ENCODE peak calls at places on chromosomes 2 and 18, in six cellular contexts. Q is amniotic stem cell, U is IMR-90, N is NCI-H524, R is progenitor cell of endocrine pancreas, J is neural crest cell. B is an unnamed sample.

GRCh38 chr2:164061129-164061746 is 325.4 kb upstream of the FIGN start:
- DNase-seq in Q (peak; percentile 14), U (peak; percentile 21), N (no peak), R (peak; percentile 18), J (peak; percentile 53), B (peak; percentile 63)

GRCh38 chr2:225737556-225737955 is 338.0 kb downstream of the NYAP2 start:
- DNase-seq in Q (no peak), U (peak; percentile 34), N (no peak), R (no peak), J (no peak), B (no peak)

GRCh38 chr2:1617425-1618021 is 126.8 kb downstream of the PXDN start:
- DNase-seq in Q (no peak), U (no peak), N (no peak), R (no peak), J (no peak), B (no peak)

GRCh38 chr2:134127496-134127895 is 126.4 kb upstream of the MGAT5 start:
- DNase-seq in Q (no peak), U (no peak), N (no peak), R (no peak), J (no peak), B (no peak)

GRCh38 chr18:5914016-5914415 is 18.7 kb upstream of the TMEM200C start:
- DNase-seq in Q (no peak), U (peak; percentile 84), N (no peak), R (no peak), J (no peak), B (no peak)

GRCh38 chr2:213101686-213102460 is 49.5 kb downstream of the IKZF2 start:
- DNase-seq in Q (no peak), U (no peak), N (no peak), R (no peak), J (no peak), B (no peak)

GRCh38 chr2:151730242-151730975 is 3.9 kb downstream of the NEB start:
- DNase-seq in Q (no peak), U (peak; percentile 8), N (no peak), R (no peak), J (no peak), B (no peak)

GRCh38 chr18:36692331-36692730 is 136.5 kb downstream of the TPGS2 start:
- DNase-seq in Q (peak; percentile 78), U (peak; percentile 93), N (no peak), R (no peak), J (no peak), B (no peak)

GRCh38 chr2:231621051-231621879 is 28.6 kb downstream of the TEX44 start:
- DNase-seq in Q (no peak), U (no peak), N (no peak), R (no peak), J (no peak), B (no peak)

GRCh38 chr18:76209597-76209996 is 285.4 kb downstream of the ZNF516 start:
- DNase-seq in Q (no peak), U (peak; percentile 67), N (no peak), R (no peak), J (no peak), B (no peak)

GRCh38 chr18:68725341-68725740 is 10.4 kb upstream of the TMX3 start:
- DNase-seq in Q (no peak), U (peak; percentile 39), N (no peak), R (no peak), J (no peak), B (no peak)

GRCh38 chr2:180124273-180124881 is 117.3 kb upstream of the CWC22 start:
- DNase-seq in Q (peak; percentile 7), U (peak; percentile 67), N (peak; percentile 42), R (no peak), J (no peak), B (peak; percentile 4)

GRCh38 chr2:69013123-69013836 is at the start of gene ANTXR1:
- DNase-seq in Q (peak; percentile 71), U (peak; percentile 78), N (peak; percentile 79), R (peak; percentile 34), J (peak; percentile 51), B (peak; percentile 69)